ENCODE peak calls at places on chromosomes 2 and 18, in six cellular contexts. One of them, this sample, is unnamed.

GRCh38 chr2:30266051-30266621 is 34.8 kb downstream of the LBH start:
- DNase-seq in Caco-2: no peak
- DNase-seq in NCI-H748 treated with DMSO at 0.1 percent for 48 hours: no peak
- DNase-seq in CD4-positive, alpha-beta T cell: peak; percentile 72
- DNase-seq in iPS-NIHi11: no peak
- DNase-seq in astrocyte of the spinal cord: no peak
- DNase-seq in this sample: no peak

GRCh38 chr2:230796280-230796862 is 68.4 kb upstream of the ITM2C start:
- DNase-seq in Caco-2: no peak
- DNase-seq in NCI-H748 treated with DMSO at 0.1 percent for 48 hours: no peak
- DNase-seq in CD4-positive, alpha-beta T cell: no peak
- DNase-seq in iPS-NIHi11: no peak
- DNase-seq in astrocyte of the spinal cord: peak; percentile 57
- DNase-seq in this sample: no peak

GRCh38 chr18:5424903-5425302 is 118.9 kb downstream of the EPB41L3 start:
- DNase-seq in Caco-2: no peak
- DNase-seq in NCI-H748 treated with DMSO at 0.1 percent for 48 hours: peak; percentile 27
- DNase-seq in CD4-positive, alpha-beta T cell: no peak
- DNase-seq in iPS-NIHi11: no peak
- DNase-seq in astrocyte of the spinal cord: peak; percentile 65
- DNase-seq in this sample: peak; percentile 51

GRCh38 chr2:38178142-38178541 is 102.2 kb upstream of the CYP1B1 start:
- DNase-seq in Caco-2: no peak
- DNase-seq in NCI-H748 treated with DMSO at 0.1 percent for 48 hours: no peak
- DNase-seq in CD4-positive, alpha-beta T cell: no peak
- DNase-seq in iPS-NIHi11: no peak
- DNase-seq in astrocyte of the spinal cord: peak; percentile 80
- DNase-seq in this sample: no peak

GRCh38 chr2:232983669-232983991 is 29.4 kb downstream of the NGEF start:
- DNase-seq in Caco-2: no peak
- DNase-seq in NCI-H748 treated with DMSO at 0.1 percent for 48 hours: no peak
- DNase-seq in CD4-positive, alpha-beta T cell: no peak
- DNase-seq in iPS-NIHi11: no peak
- DNase-seq in astrocyte of the spinal cord: no peak
- DNase-seq in this sample: no peak

GRCh38 chr2:12321886-12322285 is 394.9 kb upstream of the TRIB2 start:
- DNase-seq in Caco-2: no peak
- DNase-seq in NCI-H748 treated with DMSO at 0.1 percent for 48 hours: no peak
- DNase-seq in CD4-positive, alpha-beta T cell: no peak
- DNase-seq in iPS-NIHi11: no peak
- DNase-seq in astrocyte of the spinal cord: no peak
- DNase-seq in this sample: no peak

GRCh38 chr2:77488141-77488540 is 34.0 kb downstream of the LRRTM4 start:
- DNase-seq in Caco-2: no peak
- DNase-seq in NCI-H748 treated with DMSO at 0.1 percent for 48 hours: no peak
- DNase-seq in CD4-positive, alpha-beta T cell: no peak
- DNase-seq in iPS-NIHi11: no peak
- DNase-seq in astrocyte of the spinal cord: no peak
- DNase-seq in this sample: no peak

GRCh38 chr2:24453379-24454073 is 37.5 kb upstream of the NCOA1 start:
- DNase-seq in Caco-2: no peak
- DNase-seq in NCI-H748 treated with DMSO at 0.1 percent for 48 hours: no peak
- DNase-seq in CD4-positive, alpha-beta T cell: no peak
- DNase-seq in iPS-NIHi11: no peak
- DNase-seq in astrocyte of the spinal cord: no peak
- DNase-seq in this sample: no peak

GRCh38 chr2:127621981-127622431 is 23.9 kb upstream of the GPR17 start:
- DNase-seq in Caco-2: peak; percentile 29
- DNase-seq in NCI-H748 treated with DMSO at 0.1 percent for 48 hours: no peak
- DNase-seq in CD4-positive, alpha-beta T cell: no peak
- DNase-seq in iPS-NIHi11: no peak
- DNase-seq in astrocyte of the spinal cord: no peak
- DNase-seq in this sample: no peak

GRCh38 chr2:23513245-23513880 is 128.4 kb downstream of the KLHL29 start:
- DNase-seq in Caco-2: no peak
- DNase-seq in NCI-H748 treated with DMSO at 0.1 percent for 48 hours: no peak
- DNase-seq in CD4-positive, alpha-beta T cell: no peak
- DNase-seq in iPS-NIHi11: no peak
- DNase-seq in astrocyte of the spinal cord: no peak
- DNase-seq in this sample: no peak

GRCh38 chr2:61900246-61900645 is 5.2 kb upstream of the COMMD1 start:
- DNase-seq in Caco-2: no peak
- DNase-seq in NCI-H748 treated with DMSO at 0.1 percent for 48 hours: no peak
- DNase-seq in CD4-positive, alpha-beta T cell: no peak
- DNase-seq in iPS-NIHi11: no peak
- DNase-seq in astrocyte of the spinal cord: no peak
- DNase-seq in this sample: no peak

GRCh38 chr2:10768063-10768507 is 44.5 kb downstream of the PDIA6 start:
- DNase-seq in Caco-2: no peak
- DNase-seq in NCI-H748 treated with DMSO at 0.1 percent for 48 hours: no peak
- DNase-seq in CD4-positive, alpha-beta T cell: no peak
- DNase-seq in iPS-NIHi11: peak; percentile 73
- DNase-seq in astrocyte of the spinal cord: no peak
- DNase-seq in this sample: no peak

GRCh38 chr18:74768096-74768495 is 170.4 kb downstream of the ZNF407 start:
- DNase-seq in Caco-2: no peak
- DNase-seq in NCI-H748 treated with DMSO at 0.1 percent for 48 hours: no peak
- DNase-seq in CD4-positive, alpha-beta T cell: no peak
- DNase-seq in iPS-NIHi11: no peak
- DNase-seq in astrocyte of the spinal cord: no peak
- DNase-seq in this sample: no peak

GRCh38 chr2:11532434-11533055 is 1.3 kb upstream of the GREB1 start:
- DNase-seq in Caco-2: no peak
- DNase-seq in NCI-H748 treated with DMSO at 0.1 percent for 48 hours: no peak
- DNase-seq in CD4-positive, alpha-beta T cell: no peak
- DNase-seq in iPS-NIHi11: no peak
- DNase-seq in astrocyte of the spinal cord: no peak
- DNase-seq in this sample: no peak

GRCh38 chr18:54690198-54690597 is 99.2 kb downstream of the DYNAP start:
- DNase-seq in Caco-2: no peak
- DNase-seq in NCI-H748 treated with DMSO at 0.1 percent for 48 hours: no peak
- DNase-seq in CD4-positive, alpha-beta T cell: no peak
- DNase-seq in iPS-NIHi11: no peak
- DNase-seq in astrocyte of the spinal cord: peak; percentile 54
- DNase-seq in this sample: no peak

GRCh38 chr2:149994057-149994728 is 406.6 kb upstream of the MMADHC start:
- DNase-seq in Caco-2: peak; percentile 81
- DNase-seq in NCI-H748 treated with DMSO at 0.1 percent for 48 hours: peak; percentile 39
- DNase-seq in CD4-positive, alpha-beta T cell: no peak
- DNase-seq in iPS-NIHi11: peak; percentile 34
- DNase-seq in astrocyte of the spinal cord: peak; percentile 71
- DNase-seq in this sample: no peak

GRCh38 chr18:57930476-57930875 is 113.5 kb upstream of the NEDD4L start:
- DNase-seq in Caco-2: no peak
- DNase-seq in NCI-H748 treated with DMSO at 0.1 percent for 48 hours: no peak
- DNase-seq in CD4-positive, alpha-beta T cell: no peak
- DNase-seq in iPS-NIHi11: no peak
- DNase-seq in astrocyte of the spinal cord: no peak
- DNase-seq in this sample: no peak

GRCh38 chr18:47485221-47485797 is 233.8 kb upstream of the SKOR2 start:
- DNase-seq in Caco-2: no peak
- DNase-seq in NCI-H748 treated with DMSO at 0.1 percent for 48 hours: no peak
- DNase-seq in CD4-positive, alpha-beta T cell: no peak
- DNase-seq in iPS-NIHi11: peak; percentile 37
- DNase-seq in astrocyte of the spinal cord: no peak
- DNase-seq in this sample: no peak

GRCh38 chr2:75808039-75808438 is 97.3 kb upstream of the GCFC2 start:
- DNase-seq in Caco-2: no peak
- DNase-seq in NCI-H748 treated with DMSO at 0.1 percent for 48 hours: no peak
- DNase-seq in CD4-positive, alpha-beta T cell: no peak
- DNase-seq in iPS-NIHi11: no peak
- DNase-seq in astrocyte of the spinal cord: no peak
- DNase-seq in this sample: no peak

GRCh38 chr2:107809835-107810234 is 16.9 kb upstream of the RGPD4 start:
- DNase-seq in Caco-2: no peak
- DNase-seq in NCI-H748 treated with DMSO at 0.1 percent for 48 hours: no peak
- DNase-seq in CD4-positive, alpha-beta T cell: no peak
- DNase-seq in iPS-NIHi11: no peak
- DNase-seq in astrocyte of the spinal cord: no peak
- DNase-seq in this sample: peak; percentile 13

GRCh38 chr18:64539852-64540251 is 391.0 kb upstream of the LINC00305 start:
- DNase-seq in Caco-2: no peak
- DNase-seq in NCI-H748 treated with DMSO at 0.1 percent for 48 hours: no peak
- DNase-seq in CD4-positive, alpha-beta T cell: no peak
- DNase-seq in iPS-NIHi11: no peak
- DNase-seq in astrocyte of the spinal cord: no peak
- DNase-seq in this sample: no peak

GRCh38 chr2:179243046-179243445 is 21.6 kb downstream of the SESTD1 start:
- DNase-seq in Caco-2: no peak
- DNase-seq in NCI-H748 treated with DMSO at 0.1 percent for 48 hours: no peak
- DNase-seq in CD4-positive, alpha-beta T cell: no peak
- DNase-seq in iPS-NIHi11: no peak
- DNase-seq in astrocyte of the spinal cord: no peak
- DNase-seq in this sample: no peak

GRCh38 chr2:223933098-223933800 is 11.9 kb downstream of the WDFY1 start:
- DNase-seq in Caco-2: no peak
- DNase-seq in NCI-H748 treated with DMSO at 0.1 percent for 48 hours: no peak
- DNase-seq in CD4-positive, alpha-beta T cell: no peak
- DNase-seq in iPS-NIHi11: no peak
- DNase-seq in astrocyte of the spinal cord: no peak
- DNase-seq in this sample: no peak

GRCh38 chr18:13568443-13569392 is 157.6 kb downstream of the FAM210A start:
- DNase-seq in Caco-2: no peak
- DNase-seq in NCI-H748 treated with DMSO at 0.1 percent for 48 hours: no peak
- DNase-seq in CD4-positive, alpha-beta T cell: no peak
- DNase-seq in iPS-NIHi11: no peak
- DNase-seq in astrocyte of the spinal cord: no peak
- DNase-seq in this sample: no peak

GRCh38 chr2:1024981-1025380 is 74.3 kb downstream of the SNTG2 start:
- DNase-seq in Caco-2: no peak
- DNase-seq in NCI-H748 treated with DMSO at 0.1 percent for 48 hours: no peak
- DNase-seq in CD4-positive, alpha-beta T cell: no peak
- DNase-seq in iPS-NIHi11: no peak
- DNase-seq in astrocyte of the spinal cord: peak; percentile 54
- DNase-seq in this sample: no peak

GRCh38 chr18:48923746-48924580 is 26.8 kb downstream of the SMAD7 start:
- DNase-seq in Caco-2: no peak
- DNase-seq in NCI-H748 treated with DMSO at 0.1 percent for 48 hours: no peak
- DNase-seq in CD4-positive, alpha-beta T cell: no peak
- DNase-seq in iPS-NIHi11: no peak
- DNase-seq in astrocyte of the spinal cord: peak; percentile 66
- DNase-seq in this sample: no peak

GRCh38 chr2:8567469-8568108 is 114.3 kb upstream of the ID2 start:
- DNase-seq in Caco-2: peak; percentile 30
- DNase-seq in NCI-H748 treated with DMSO at 0.1 percent for 48 hours: peak; percentile 41
- DNase-seq in CD4-positive, alpha-beta T cell: no peak
- DNase-seq in iPS-NIHi11: no peak
- DNase-seq in astrocyte of the spinal cord: no peak
- DNase-seq in this sample: no peak

GRCh38 chr2:65436169-65436824 is 3.9 kb upstream of the SPRED2 start:
- DNase-seq in Caco-2: peak; percentile 86
- DNase-seq in NCI-H748 treated with DMSO at 0.1 percent for 48 hours: peak; percentile 34
- DNase-seq in CD4-positive, alpha-beta T cell: no peak
- DNase-seq in iPS-NIHi11: peak; percentile 64
- DNase-seq in astrocyte of the spinal cord: peak; percentile 96
- DNase-seq in this sample: peak; percentile 84

GRCh38 chr18:79489900-79490592 is 94.3 kb downstream of the NFATC1 start:
- DNase-seq in Caco-2: no peak
- DNase-seq in NCI-H748 treated with DMSO at 0.1 percent for 48 hours: no peak
- DNase-seq in CD4-positive, alpha-beta T cell: no peak
- DNase-seq in iPS-NIHi11: no peak
- DNase-seq in astrocyte of the spinal cord: no peak
- DNase-seq in this sample: no peak

GRCh38 chr2:195569255-195569654 is 87.8 kb upstream of the SLC39A10 start:
- DNase-seq in Caco-2: no peak
- DNase-seq in NCI-H748 treated with DMSO at 0.1 percent for 48 hours: no peak
- DNase-seq in CD4-positive, alpha-beta T cell: no peak
- DNase-seq in iPS-NIHi11: no peak
- DNase-seq in astrocyte of the spinal cord: no peak
- DNase-seq in this sample: no peak

GRCh38 chr2:118310878-118311442 is 222.7 kb downstream of the INSIG2 start:
- DNase-seq in Caco-2: no peak
- DNase-seq in NCI-H748 treated with DMSO at 0.1 percent for 48 hours: no peak
- DNase-seq in CD4-positive, alpha-beta T cell: no peak
- DNase-seq in iPS-NIHi11: peak; percentile 78
- DNase-seq in astrocyte of the spinal cord: peak; percentile 2
- DNase-seq in this sample: no peak

GRCh38 chr2:49251251-49251650 is 96.9 kb upstream of the FSHR start:
- DNase-seq in Caco-2: no peak
- DNase-seq in NCI-H748 treated with DMSO at 0.1 percent for 48 hours: no peak
- DNase-seq in CD4-positive, alpha-beta T cell: no peak
- DNase-seq in iPS-NIHi11: no peak
- DNase-seq in astrocyte of the spinal cord: no peak
- DNase-seq in this sample: no peak

GRCh38 chr18:79598046-79598884 is 81.3 kb upstream of the CTDP1 start:
- DNase-seq in Caco-2: no peak
- DNase-seq in NCI-H748 treated with DMSO at 0.1 percent for 48 hours: no peak
- DNase-seq in CD4-positive, alpha-beta T cell: no peak
- DNase-seq in iPS-NIHi11: no peak
- DNase-seq in astrocyte of the spinal cord: no peak
- DNase-seq in this sample: no peak

GRCh38 chr18:7808054-7808453 is 240.9 kb downstream of the PTPRM start:
- DNase-seq in Caco-2: no peak
- DNase-seq in NCI-H748 treated with DMSO at 0.1 percent for 48 hours: no peak
- DNase-seq in CD4-positive, alpha-beta T cell: no peak
- DNase-seq in iPS-NIHi11: no peak
- DNase-seq in astrocyte of the spinal cord: no peak
- DNase-seq in this sample: no peak

GRCh38 chr2:68952887-68953521 is at the start of gene GKN2:
- DNase-seq in Caco-2: no peak
- DNase-seq in NCI-H748 treated with DMSO at 0.1 percent for 48 hours: no peak
- DNase-seq in CD4-positive, alpha-beta T cell: no peak
- DNase-seq in iPS-NIHi11: no peak
- DNase-seq in astrocyte of the spinal cord: no peak
- DNase-seq in this sample: no peak

GRCh38 chr2:163319006-163319405 is 416.8 kb downstream of the FIGN start:
- DNase-seq in Caco-2: no peak
- DNase-seq in NCI-H748 treated with DMSO at 0.1 percent for 48 hours: no peak
- DNase-seq in CD4-positive, alpha-beta T cell: no peak
- DNase-seq in iPS-NIHi11: no peak
- DNase-seq in astrocyte of the spinal cord: peak; percentile 45
- DNase-seq in this sample: no peak

GRCh38 chr2:159098815-159099455 is 130.5 kb downstream of the TANC1 start:
- DNase-seq in Caco-2: no peak
- DNase-seq in NCI-H748 treated with DMSO at 0.1 percent for 48 hours: no peak
- DNase-seq in CD4-positive, alpha-beta T cell: no peak
- DNase-seq in iPS-NIHi11: no peak
- DNase-seq in astrocyte of the spinal cord: no peak
- DNase-seq in this sample: no peak

GRCh38 chr2:145114726-145115125 is 594.8 kb upstream of the ZEB2 start:
- DNase-seq in Caco-2: no peak
- DNase-seq in NCI-H748 treated with DMSO at 0.1 percent for 48 hours: no peak
- DNase-seq in CD4-positive, alpha-beta T cell: no peak
- DNase-seq in iPS-NIHi11: no peak
- DNase-seq in astrocyte of the spinal cord: peak; percentile 33
- DNase-seq in this sample: no peak